ENCODE peak calls at places on chromosomes 5 and 9, in ten cellular contexts. E is ovary; R is GM04504; S is T-cell; O is stimulated activated CD4-positive, alpha-beta T cell treated with anti-CD3 and anti-CD28 coated beads, Interleukin-4, amount 100 ng/mL, for 4 hours; H is DMS153; N is GOT3; P is T-helper 1 cell; D is activated CD8-positive, alpha-beta memory T cell treated with anti-CD3 and anti-CD28 coated beads for 1 hour; J is naive thymus-derived CD8-positive, alpha-beta T cell. L is an unnamed sample.

GRCh38 chr9:121373401-121373769 is 3.3 kb upstream of the STOM start:
- DNase-seq in E (no peak), O (no peak), R (no peak), N (no peak), S (no peak), P (no peak), H (no peak), D (no peak), J (no peak), L (no peak)

GRCh38 chr5:38634961-38635369 is 78.5 kb upstream of the LIFR start:
- DNase-seq in N (no peak), O (no peak), S (no peak), E (no peak), D (no peak), P (no peak), H (no peak), J (no peak), R (no peak), L (no peak)

GRCh38 chr5:154285661-154286408 is 95.3 kb downstream of the GALNT10 start:
- DNase-seq in N (no peak), O (no peak), R (no peak), D (no peak), H (no peak), E (no peak), J (no peak), S (no peak), P (no peak), L (no peak)

GRCh38 chr9:22528485-22528884 is 81.9 kb downstream of the DMRTA1 start:
- DNase-seq in J (no peak), S (no peak), D (no peak), E (no peak), R (no peak), P (no peak), N (no peak), H (peak), O (no peak), L (no peak)

GRCh38 chr5:172773481-172774469 is 2.8 kb upstream of the DUSP1 start:
- DNase-seq in O (no peak), J (no peak), E (no peak), D (no peak), S (no peak), H (no peak), R (peak), N (no peak), P (no peak), L (no peak)

GRCh38 chr9:74035786-74036185 is 461.3 kb upstream of the RORB start:
- DNase-seq in H (no peak), R (no peak), S (no peak), J (no peak), P (no peak), N (no peak), D (no peak), O (no peak), E (no peak), L (no peak)

GRCh38 chr9:89655047-89655989 is 50.5 kb downstream of the GADD45G start:
- DNase-seq in R (no peak), O (no peak), S (no peak), N (no peak), D (no peak), H (no peak), J (no peak), P (no peak), E (no peak), L (no peak)

GRCh38 chr9:7055201-7055903 is 297.6 kb downstream of the KDM4C start:
- DNase-seq in J (no peak), H (no peak), D (no peak), N (no peak), P (no peak), R (no peak), S (no peak), E (no peak), O (no peak), L (no peak)

GRCh38 chr9:3444016-3444415 is 81.8 kb downstream of the RFX3 start:
- DNase-seq in E (no peak), O (no peak), J (no peak), H (no peak), R (no peak), P (no peak), S (no peak), D (no peak), N (no peak), L (no peak)

GRCh38 chr9:136052991-136053756 is 41.9 kb downstream of the NACC2 start:
- DNase-seq in J (no peak), S (no peak), E (no peak), H (peak), P (no peak), D (no peak), O (no peak), R (no peak), N (no peak), L (no peak)

GRCh38 chr5:132428811-132429440 is 59.4 kb downstream of the SLC22A5 start:
- DNase-seq in J (no peak), P (no peak), S (no peak), H (no peak), R (no peak), N (no peak), O (no peak), E (no peak), D (no peak), L (no peak)

GRCh38 chr9:19239955-19240354 is 9.5 kb downstream of the DENND4C start:
- DNase-seq in D (no peak), N (no peak), H (no peak), P (no peak), J (no peak), O (no peak), R (no peak), E (no peak), S (no peak), L (no peak)

GRCh38 chr9:113523421-113524141 is 60.1 kb downstream of the RGS3 start:
- DNase-seq in P (peak), S (peak), N (no peak), D (peak), O (peak), E (no peak), J (peak), H (no peak), R (no peak), L (peak)

GRCh38 chr5:68683632-68684035 is 410.2 kb upstream of the SLC30A5 start:
- DNase-seq in E (no peak), H (no peak), R (peak), P (no peak), J (no peak), O (no peak), D (no peak), S (no peak), N (peak), L (no peak)

GRCh38 chr9:35258665-35259474 is 97.1 kb downstream of the UNC13B start:
- DNase-seq in P (peak), O (peak), N (no peak), D (peak), R (peak), E (peak), S (peak), J (peak), H (no peak), L (no peak)

GRCh38 chr5:4987431-4987830 is 152.7 kb upstream of the ADAMTS16 start:
- DNase-seq in N (no peak), P (no peak), E (no peak), S (no peak), H (no peak), R (no peak), D (no peak), J (no peak), O (no peak), L (no peak)

GRCh38 chr5:157598350-157598936 is 22.9 kb upstream of the ADAM19 start:
- DNase-seq in P (no peak), N (no peak), O (no peak), H (no peak), R (no peak), J (no peak), S (no peak), E (no peak), D (no peak), L (no peak)

GRCh38 chr5:31854181-31854624 is 215.3 kb downstream of the PDZD2 start:
- DNase-seq in H (no peak), J (no peak), S (no peak), O (no peak), D (no peak), E (peak), R (no peak), P (no peak), N (no peak), L (no peak)

GRCh38 chr5:38680094-38680765 is 123.8 kb upstream of the LIFR start:
- DNase-seq in D (no peak), H (no peak), S (no peak), J (no peak), N (no peak), P (no peak), E (no peak), R (no peak), O (no peak), L (no peak)

GRCh38 chr5:55847837-55848236 is 3.3 kb upstream of the IL31RA start:
- DNase-seq in J (no peak), N (no peak), H (no peak), D (no peak), P (no peak), R (no peak), O (no peak), S (no peak), E (no peak), L (no peak)

GRCh38 chr5:146291421-146292074 is 47.1 kb upstream of the POU4F3 start:
- DNase-seq in E (no peak), J (peak), N (no peak), R (peak), D (no peak), S (no peak), H (peak), P (no peak), O (no peak), L (no peak)

GRCh38 chr5:154642499-154643245 is 112.5 kb upstream of the LARP1 start:
- DNase-seq in N (no peak), R (no peak), P (no peak), S (no peak), O (no peak), D (no peak), J (no peak), H (no peak), E (no peak), L (no peak)

GRCh38 chr5:153159611-153160010 is 330.9 kb upstream of the GRIA1 start:
- DNase-seq in P (no peak), R (peak), S (no peak), O (no peak), H (no peak), D (no peak), J (no peak), N (no peak), E (no peak), L (no peak)

GRCh38 chr5:23820764-23821471 is 313.5 kb downstream of the PRDM9 start:
- DNase-seq in D (no peak), S (no peak), P (no peak), H (peak), E (no peak), O (no peak), J (no peak), N (no peak), R (no peak), L (no peak)

GRCh38 chr5:53820119-53820801 is 259.8 kb downstream of the NDUFS4 start:
- DNase-seq in S (no peak), R (no peak), O (no peak), H (no peak), E (no peak), J (no peak), N (no peak), D (no peak), P (no peak), L (no peak)

GRCh38 chr9:36008774-36009300 is 27.9 kb upstream of the RECK start:
- DNase-seq in S (peak), P (peak), N (no peak), R (no peak), J (peak), O (peak), H (peak), E (peak), D (peak), L (peak)

GRCh38 chr5:115087951-115088350 is 81.8 kb downstream of the TRIM36 start:
- DNase-seq in R (no peak), J (no peak), E (no peak), N (no peak), H (no peak), P (no peak), S (no peak), D (no peak), O (no peak), L (no peak)

GRCh38 chr9:99085949-99086948 is 18.7 kb upstream of the TGFBR1 start:
- DNase-seq in H (no peak), P (no peak), S (no peak), R (no peak), N (no peak), E (no peak), D (no peak), J (no peak), O (no peak), L (no peak)

GRCh38 chr5:141319202-141319601 is 1.4 kb downstream of the TAF7 start:
- DNase-seq in R (no peak), P (no peak), D (no peak), J (no peak), O (no peak), N (no peak), H (no peak), E (no peak), S (no peak), L (no peak)

GRCh38 chr5:14714706-14715105 is 50.2 kb downstream of the OTULIN start:
- DNase-seq in S (no peak), R (no peak), J (no peak), P (no peak), N (no peak), D (no peak), O (no peak), E (no peak), H (peak), L (no peak)

GRCh38 chr5:65261499-65261898 is 220.2 kb downstream of the ADAMTS6 start:
- DNase-seq in E (no peak), P (no peak), H (no peak), J (no peak), O (no peak), N (no peak), S (no peak), D (no peak), R (no peak), L (no peak)

GRCh38 chr9:94623253-94623652 is 16.1 kb downstream of the FBP1 start:
- DNase-seq in R (no peak), E (no peak), N (no peak), P (no peak), S (no peak), D (no peak), J (no peak), O (no peak), H (no peak), L (peak)

GRCh38 chr9:15501179-15501578 is 9.6 kb downstream of the PSIP1 start:
- DNase-seq in R (no peak), S (no peak), N (no peak), D (no peak), O (no peak), E (no peak), H (peak), J (no peak), P (no peak), L (no peak)

L was measured in stimulated activated effector memory CD8-positive, alpha-beta T cell treated with anti-CD3 and anti-CD28 coated beads, Interleukin-12 subunit alpha, Interleukin-12 subunit beta, amount 100 ng/mL, for 72 hours.